ENCODE peak calls at places on chromosome 6, in five cellular contexts. Y, N, K, L and P are unnamed samples.

GRCh38 chr6:40346241-40346640 is 240.9 kb downstream of the LRFN2 start:
- DNase-seq in Y (no peak), K (no peak), N (no peak), L (no peak), P (no peak)

GRCh38 chr6:33161354-33162320 is 30.6 kb downstream of the COL11A2 start:
- DNase-seq in L (no peak), Y (peak; percentile 8), N (peak; percentile 68), K (peak; percentile 74), P (no peak)

GRCh38 chr6:7675353-7675945 is 50.5 kb upstream of the BMP6 start:
- DNase-seq in Y (no peak), L (no peak), N (no peak), K (no peak), P (no peak)

GRCh38 chr6:144744720-144745119 is 459.6 kb downstream of the UTRN start:
- DNase-seq in K (no peak), L (no peak), N (no peak), Y (no peak), P (no peak)

GRCh38 chr6:168342626-168343025 is 23.0 kb upstream of the DACT2 start:
- DNase-seq in N (no peak), L (no peak), K (no peak), Y (no peak), P (no peak)

GRCh38 chr6:144390202-144390601 is 105.1 kb downstream of the UTRN start:
- DNase-seq in N (no peak), Y (no peak), L (no peak), K (no peak), P (no peak)

GRCh38 chr6:28240517-28240916 is 11.6 kb downstream of the ZKSCAN4 start:
- DNase-seq in N (no peak), Y (no peak), K (no peak), L (no peak), P (no peak)

GRCh38 chr6:80637312-80637711 is 530.8 kb downstream of the BCKDHB start:
- DNase-seq in L (no peak), Y (no peak), K (no peak), N (no peak), P (no peak)

GRCh38 chr6:129317931-129318820 is 391.8 kb downstream of the ARHGAP18 start:
- DNase-seq in K (no peak), Y (peak; percentile 92), N (no peak), L (no peak), P (no peak)

GRCh38 chr6:33014841-33015634 is 5.6 kb upstream of the HLA-DOA start:
- DNase-seq in Y (peak; percentile 68), L (peak; percentile 73), N (peak; percentile 76), K (peak; percentile 47), P (peak; percentile 57)

GRCh38 chr6:113047932-113048331 is 700.8 kb downstream of the RFPL4B start:
- DNase-seq in L (no peak), K (no peak), N (no peak), Y (no peak), P (peak; percentile 44)